ENCODE peak calls at places on chromosome 14, in nine cellular contexts. Z, J, W, C, D, L, N, T and E are unnamed samples.

GRCh38 chr14:105879867-105880561 is 353.6 kb downstream of the TMEM121 start:
- DNase-seq in J (peak), D (no peak), L (no peak), W (no peak), T (peak), C (no peak), Z (peak), N (no peak), E (peak)

GRCh38 chr14:95318870-95319311 is 817 bp downstream of the CLMN start:
- DNase-seq in J (no peak), C (no peak), W (peak), Z (no peak), D (no peak), L (no peak), T (no peak), N (no peak), E (no peak)

GRCh38 chr14:102392506-102392905 is 29.8 kb downstream of the TECPR2 start:
- DNase-seq in L (no peak), W (no peak), J (no peak), Z (no peak), D (no peak), N (peak), C (no peak), T (no peak), E (no peak)

GRCh38 chr14:60327447-60328331 is 78.7 kb downstream of the PPM1A start:
- DNase-seq in L (peak), W (peak), C (peak), D (no peak), T (no peak), Z (no peak), N (peak), J (no peak), E (no peak)

GRCh38 chr14:22811752-22812151 is 3.5 kb downstream of the SLC7A7 start:
- DNase-seq in T (no peak), Z (no peak), J (no peak), N (no peak), L (no peak), W (no peak), C (peak), D (no peak), E (no peak)

GRCh38 chr14:81350344-81351096 is 49.6 kb downstream of the STON2 start:
- DNase-seq in Z (no peak), W (no peak), J (no peak), D (no peak), L (no peak), T (no peak), C (no peak), N (no peak), E (no peak)

GRCh38 chr14:72962829-72963312 is 36.6 kb downstream of the DCAF4 start:
- DNase-seq in Z (no peak), T (no peak), J (no peak), L (no peak), C (peak), N (peak), W (no peak), D (no peak), E (no peak)

GRCh38 chr14:58817846-58818245 is 180.1 kb downstream of the DACT1 start:
- DNase-seq in C (peak), L (no peak), W (no peak), J (no peak), N (no peak), T (no peak), Z (no peak), D (no peak), E (no peak)

GRCh38 chr14:95480109-95480886 is 36.2 kb downstream of the SYNE3 start:
- DNase-seq in T (peak), Z (no peak), C (peak), D (no peak), N (no peak), J (peak), L (peak), W (peak), E (no peak)